ENCODE peak calls at places on chromosome 16, in eight cellular contexts. One of them, this sample, is unnamed.
A peak's percentile ranks its signal among the peaks of the same experiment; 100 is the strongest.

GRCh38 chr16:19513377-19514053 is 8.4 kb downstream of the GDE1 start:
- DNase-seq in WTC11: no peak
- DNase-seq in chondrocyte: no peak
- DNase-seq in fibroblast of the aortic adventitia: no peak
- DNase-seq in cardiac fibroblast: no peak
- DNase-seq in IMR-90: peak; percentile 29
- DNase-seq in BE2C: no peak
- DNase-seq in AG04450: no peak
- DNase-seq in this sample: no peak

GRCh38 chr16:28167221-28167620 is 44.5 kb downstream of the XPO6 start:
- DNase-seq in WTC11: no peak
- DNase-seq in chondrocyte: no peak
- DNase-seq in fibroblast of the aortic adventitia: no peak
- DNase-seq in cardiac fibroblast: no peak
- DNase-seq in IMR-90: no peak
- DNase-seq in BE2C: no peak
- DNase-seq in AG04450: no peak
- DNase-seq in this sample: no peak

GRCh38 chr16:1037023-1037933 is 35.3 kb upstream of the SSTR5 start:
- DNase-seq in WTC11: no peak
- DNase-seq in chondrocyte: no peak
- DNase-seq in fibroblast of the aortic adventitia: no peak
- DNase-seq in cardiac fibroblast: no peak
- DNase-seq in IMR-90: peak; percentile 10
- DNase-seq in BE2C: peak; percentile 74
- DNase-seq in AG04450: no peak
- DNase-seq in this sample: no peak

GRCh38 chr16:24853169-24853824 is 7.5 kb downstream of the SLC5A11 start:
- DNase-seq in WTC11: no peak
- DNase-seq in chondrocyte: no peak
- DNase-seq in fibroblast of the aortic adventitia: peak; percentile 22
- DNase-seq in cardiac fibroblast: no peak
- DNase-seq in IMR-90: no peak
- DNase-seq in BE2C: no peak
- DNase-seq in AG04450: no peak
- DNase-seq in this sample: no peak

GRCh38 chr16:87681990-87682570 is 79.8 kb downstream of the JPH3 start:
- DNase-seq in WTC11: peak; percentile 75
- DNase-seq in chondrocyte: no peak
- DNase-seq in fibroblast of the aortic adventitia: peak; percentile 79
- DNase-seq in cardiac fibroblast: peak; percentile 74
- DNase-seq in IMR-90: peak; percentile 78
- DNase-seq in BE2C: no peak
- DNase-seq in AG04450: peak; percentile 48
- DNase-seq in this sample: no peak

GRCh38 chr16:29714972-29715371 is 30.8 kb downstream of the C16orf54 start:
- DNase-seq in WTC11: no peak
- DNase-seq in chondrocyte: no peak
- DNase-seq in fibroblast of the aortic adventitia: no peak
- DNase-seq in cardiac fibroblast: no peak
- DNase-seq in IMR-90: no peak
- DNase-seq in BE2C: no peak
- DNase-seq in AG04450: no peak
- DNase-seq in this sample: no peak

GRCh38 chr16:76265434-76266045 is 11.7 kb upstream of the CNTNAP4 start:
- DNase-seq in WTC11: peak; percentile 74
- DNase-seq in chondrocyte: no peak
- DNase-seq in fibroblast of the aortic adventitia: peak; percentile 25
- DNase-seq in cardiac fibroblast: peak; percentile 39
- DNase-seq in IMR-90: peak; percentile 1
- DNase-seq in BE2C: peak; percentile 79
- DNase-seq in AG04450: peak; percentile 8
- DNase-seq in this sample: no peak

GRCh38 chr16:1379863-1380174 is 28.1 kb downstream of the GNPTG start:
- DNase-seq in WTC11: peak; percentile 79
- DNase-seq in chondrocyte: no peak
- DNase-seq in fibroblast of the aortic adventitia: no peak
- DNase-seq in cardiac fibroblast: no peak
- DNase-seq in IMR-90: no peak
- DNase-seq in BE2C: no peak
- DNase-seq in AG04450: no peak
- DNase-seq in this sample: no peak

GRCh38 chr16:78194948-78195347 is 95.5 kb downstream of the WWOX start:
- DNase-seq in WTC11: no peak
- DNase-seq in chondrocyte: no peak
- DNase-seq in fibroblast of the aortic adventitia: no peak
- DNase-seq in cardiac fibroblast: no peak
- DNase-seq in IMR-90: no peak
- DNase-seq in BE2C: no peak
- DNase-seq in AG04450: no peak
- DNase-seq in this sample: no peak

GRCh38 chr16:85699628-85700027 is 10.9 kb upstream of the GINS2 start:
- DNase-seq in WTC11: no peak
- DNase-seq in chondrocyte: no peak
- DNase-seq in fibroblast of the aortic adventitia: peak; percentile 45
- DNase-seq in cardiac fibroblast: peak; percentile 72
- DNase-seq in IMR-90: peak; percentile 75
- DNase-seq in BE2C: no peak
- DNase-seq in AG04450: no peak
- DNase-seq in this sample: no peak

GRCh38 chr16:85557976-85558589 is 55.0 kb upstream of the GSE1 start:
- DNase-seq in WTC11: no peak
- DNase-seq in chondrocyte: no peak
- DNase-seq in fibroblast of the aortic adventitia: no peak
- DNase-seq in cardiac fibroblast: no peak
- DNase-seq in IMR-90: no peak
- DNase-seq in BE2C: no peak
- DNase-seq in AG04450: no peak
- DNase-seq in this sample: no peak

GRCh38 chr16:66175580-66175979 is 190.9 kb upstream of the CDH5 start:
- DNase-seq in WTC11: no peak
- DNase-seq in chondrocyte: no peak
- DNase-seq in fibroblast of the aortic adventitia: no peak
- DNase-seq in cardiac fibroblast: no peak
- DNase-seq in IMR-90: no peak
- DNase-seq in BE2C: no peak
- DNase-seq in AG04450: no peak
- DNase-seq in this sample: no peak

GRCh38 chr16:17481741-17482140 is 11.0 kb upstream of the XYLT1 start:
- DNase-seq in WTC11: no peak
- DNase-seq in chondrocyte: no peak
- DNase-seq in fibroblast of the aortic adventitia: no peak
- DNase-seq in cardiac fibroblast: no peak
- DNase-seq in IMR-90: no peak
- DNase-seq in BE2C: no peak
- DNase-seq in AG04450: no peak
- DNase-seq in this sample: no peak

GRCh38 chr16:57475711-57476339 is 10.5 kb downstream of the DOK4 start:
- DNase-seq in WTC11: peak; percentile 95
- DNase-seq in chondrocyte: no peak
- DNase-seq in fibroblast of the aortic adventitia: no peak
- DNase-seq in cardiac fibroblast: peak; percentile 63
- DNase-seq in IMR-90: peak; percentile 33
- DNase-seq in BE2C: peak; percentile 91
- DNase-seq in AG04450: no peak
- DNase-seq in this sample: peak; percentile 81

GRCh38 chr16:56911771-56912541 is 20.0 kb upstream of the HERPUD1 start:
- DNase-seq in WTC11: no peak
- DNase-seq in chondrocyte: no peak
- DNase-seq in fibroblast of the aortic adventitia: peak; percentile 64
- DNase-seq in cardiac fibroblast: peak; percentile 86
- DNase-seq in IMR-90: peak; percentile 65
- DNase-seq in BE2C: no peak
- DNase-seq in AG04450: no peak
- DNase-seq in this sample: peak; percentile 75

GRCh38 chr16:12677472-12677871 is 126.2 kb downstream of the CPPED1 start:
- DNase-seq in WTC11: no peak
- DNase-seq in chondrocyte: no peak
- DNase-seq in fibroblast of the aortic adventitia: no peak
- DNase-seq in cardiac fibroblast: no peak
- DNase-seq in IMR-90: no peak
- DNase-seq in BE2C: no peak
- DNase-seq in AG04450: no peak
- DNase-seq in this sample: no peak

GRCh38 chr16:71542377-71542776 is 16.2 kb downstream of the CHST4 start:
- DNase-seq in WTC11: peak; percentile 87
- DNase-seq in chondrocyte: no peak
- DNase-seq in fibroblast of the aortic adventitia: peak; percentile 6
- DNase-seq in cardiac fibroblast: peak; percentile 30
- DNase-seq in IMR-90: peak; percentile 6
- DNase-seq in BE2C: peak; percentile 71
- DNase-seq in AG04450: no peak
- DNase-seq in this sample: peak; percentile 70

GRCh38 chr16:58501242-58502131 is 1.5 kb downstream of the NDRG4 start:
- DNase-seq in WTC11: peak; percentile 88
- DNase-seq in chondrocyte: peak; percentile 90
- DNase-seq in fibroblast of the aortic adventitia: no peak
- DNase-seq in cardiac fibroblast: no peak
- DNase-seq in IMR-90: no peak
- DNase-seq in BE2C: peak; percentile 81
- DNase-seq in AG04450: no peak
- DNase-seq in this sample: peak; percentile 65
- TF ChIP-seq CTCF in WTC11: no peak
- TF ChIP-seq CTCF in chondrocyte: no peak
- TF ChIP-seq CTCF in fibroblast of the aortic adventitia: no peak
- TF ChIP-seq CTCF in cardiac fibroblast: no peak
- TF ChIP-seq CTCF in IMR-90: no peak
- TF ChIP-seq CTCF in BE2C: no peak
- TF ChIP-seq CTCF in AG04450: no peak
- TF ChIP-seq CTCF in this sample: no peak

GRCh38 chr16:14194706-14195105 is 123.6 kb downstream of the MRTFB start:
- DNase-seq in WTC11: no peak
- DNase-seq in chondrocyte: no peak
- DNase-seq in fibroblast of the aortic adventitia: no peak
- DNase-seq in cardiac fibroblast: no peak
- DNase-seq in IMR-90: no peak
- DNase-seq in BE2C: no peak
- DNase-seq in AG04450: no peak
- DNase-seq in this sample: no peak

GRCh38 chr16:14198603-14199002 is 127.5 kb downstream of the MRTFB start:
- DNase-seq in WTC11: no peak
- DNase-seq in chondrocyte: no peak
- DNase-seq in fibroblast of the aortic adventitia: no peak
- DNase-seq in cardiac fibroblast: no peak
- DNase-seq in IMR-90: no peak
- DNase-seq in BE2C: no peak
- DNase-seq in AG04450: no peak
- DNase-seq in this sample: no peak

GRCh38 chr16:14198012-14198411 is 126.9 kb downstream of the MRTFB start:
- DNase-seq in WTC11: no peak
- DNase-seq in chondrocyte: no peak
- DNase-seq in fibroblast of the aortic adventitia: no peak
- DNase-seq in cardiac fibroblast: no peak
- DNase-seq in IMR-90: no peak
- DNase-seq in BE2C: no peak
- DNase-seq in AG04450: no peak
- DNase-seq in this sample: no peak

GRCh38 chr16:14196539-14196938 is 125.4 kb downstream of the MRTFB start:
- DNase-seq in WTC11: no peak
- DNase-seq in chondrocyte: no peak
- DNase-seq in fibroblast of the aortic adventitia: peak; percentile 25
- DNase-seq in cardiac fibroblast: peak; percentile 38
- DNase-seq in IMR-90: no peak
- DNase-seq in BE2C: no peak
- DNase-seq in AG04450: no peak
- DNase-seq in this sample: no peak

GRCh38 chr16:14196011-14196410 is 124.9 kb downstream of the MRTFB start:
- DNase-seq in WTC11: no peak
- DNase-seq in chondrocyte: no peak
- DNase-seq in fibroblast of the aortic adventitia: peak; percentile 37
- DNase-seq in cardiac fibroblast: peak; percentile 66
- DNase-seq in IMR-90: peak; percentile 18
- DNase-seq in BE2C: no peak
- DNase-seq in AG04450: no peak
- DNase-seq in this sample: no peak
- TF ChIP-seq CTCF in WTC11: no peak
- TF ChIP-seq CTCF in chondrocyte: no peak
- TF ChIP-seq CTCF in fibroblast of the aortic adventitia: no peak
- TF ChIP-seq CTCF in cardiac fibroblast: no peak
- TF ChIP-seq CTCF in IMR-90: no peak
- TF ChIP-seq CTCF in BE2C: no peak
- TF ChIP-seq CTCF in AG04450: no peak
- TF ChIP-seq CTCF in this sample: no peak

GRCh38 chr16:75096730-75097129 is 19.9 kb downstream of the LDHD start:
- DNase-seq in WTC11: peak; percentile 80
- DNase-seq in chondrocyte: no peak
- DNase-seq in fibroblast of the aortic adventitia: peak; percentile 32
- DNase-seq in cardiac fibroblast: no peak
- DNase-seq in IMR-90: no peak
- DNase-seq in BE2C: no peak
- DNase-seq in AG04450: no peak
- DNase-seq in this sample: peak; percentile 77
- TF ChIP-seq CTCF in WTC11: no peak
- TF ChIP-seq CTCF in chondrocyte: peak; percentile 56
- TF ChIP-seq CTCF in fibroblast of the aortic adventitia: peak; percentile 45
- TF ChIP-seq CTCF in cardiac fibroblast: peak; percentile 38
- TF ChIP-seq CTCF in IMR-90: peak; percentile 13
- TF ChIP-seq CTCF in BE2C: peak; percentile 42
- TF ChIP-seq CTCF in AG04450: peak; percentile 50
- TF ChIP-seq CTCF in this sample: peak; percentile 44

GRCh38 chr16:10931977-10932632 is 10.2 kb downstream of the DEXI start:
- DNase-seq in WTC11: no peak
- DNase-seq in chondrocyte: no peak
- DNase-seq in fibroblast of the aortic adventitia: no peak
- DNase-seq in cardiac fibroblast: no peak
- DNase-seq in IMR-90: no peak
- DNase-seq in BE2C: no peak
- DNase-seq in AG04450: no peak
- DNase-seq in this sample: peak; percentile 40

GRCh38 chr16:10931133-10931532 is 11.1 kb downstream of the DEXI start:
- DNase-seq in WTC11: no peak
- DNase-seq in chondrocyte: no peak
- DNase-seq in fibroblast of the aortic adventitia: no peak
- DNase-seq in cardiac fibroblast: no peak
- DNase-seq in IMR-90: no peak
- DNase-seq in BE2C: no peak
- DNase-seq in AG04450: no peak
- DNase-seq in this sample: peak; percentile 53

GRCh38 chr16:10929853-10930754 is 12.2 kb downstream of the DEXI start:
- DNase-seq in WTC11: no peak
- DNase-seq in chondrocyte: no peak
- DNase-seq in fibroblast of the aortic adventitia: peak; percentile 33
- DNase-seq in cardiac fibroblast: peak; percentile 62
- DNase-seq in IMR-90: no peak
- DNase-seq in BE2C: no peak
- DNase-seq in AG04450: no peak
- DNase-seq in this sample: peak; percentile 79

GRCh38 chr16:10932959-10933710 is 9.1 kb downstream of the DEXI start:
- DNase-seq in WTC11: no peak
- DNase-seq in chondrocyte: no peak
- DNase-seq in fibroblast of the aortic adventitia: no peak
- DNase-seq in cardiac fibroblast: no peak
- DNase-seq in IMR-90: no peak
- DNase-seq in BE2C: no peak
- DNase-seq in AG04450: no peak
- DNase-seq in this sample: peak; percentile 38

DNA sequence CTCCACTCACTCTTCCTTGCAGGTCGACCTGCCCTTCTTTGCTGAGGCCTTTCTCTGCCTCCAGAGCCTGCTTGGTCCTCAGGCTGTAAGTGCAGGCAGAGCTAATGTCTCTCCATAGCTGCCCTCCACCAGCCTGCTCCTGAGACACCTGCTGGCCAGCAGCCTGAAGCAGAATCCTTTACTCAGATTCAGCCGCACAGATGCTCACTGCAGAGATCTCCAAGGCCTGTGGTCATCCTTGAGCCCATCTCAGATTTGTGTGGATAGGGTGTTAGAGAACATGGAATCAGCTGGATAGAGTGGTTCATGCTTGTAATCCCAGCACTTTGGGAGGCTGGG is 11.5 kb downstream of the DEXI start:
- DNase-seq in WTC11: no peak
- DNase-seq in chondrocyte: no peak
- DNase-seq in fibroblast of the aortic adventitia: no peak
- DNase-seq in cardiac fibroblast: no peak
- DNase-seq in IMR-90: no peak
- DNase-seq in BE2C: no peak
- DNase-seq in AG04450: no peak
- DNase-seq in this sample: peak; percentile 63
- TF ChIP-seq CTCF in WTC11: no peak
- TF ChIP-seq CTCF in chondrocyte: no peak
- TF ChIP-seq CTCF in fibroblast of the aortic adventitia: no peak
- TF ChIP-seq CTCF in cardiac fibroblast: no peak
- TF ChIP-seq CTCF in IMR-90: no peak
- TF ChIP-seq CTCF in BE2C: peak; percentile 9
- TF ChIP-seq CTCF in AG04450: no peak
- TF ChIP-seq CTCF in this sample: no peak

This sample was measured in upper lobe of right lung.